ENCODE peak calls at places on chromosomes 4 and X, in five cellular contexts. W, O, E, P and B are unnamed samples.

GRCh38 chrX:1093112-1093511 is 119.3 kb downstream of the CRLF2 start:
- DNase-seq in E (no peak), O (no peak), W (no peak), P (no peak), B (peak)

GRCh38 chr4:173736840-173737239 is 206.8 kb upstream of the HAND2 start:
- DNase-seq in W (no peak), P (no peak), O (no peak), E (no peak), B (no peak)

GRCh38 chr4:126992910-126993309 is 639.8 kb upstream of the INTU start:
- DNase-seq in O (no peak), W (no peak), E (no peak), P (no peak), B (no peak)

GRCh38 chr4:81807927-81808672 is 336.4 kb upstream of the RASGEF1B start:
- DNase-seq in E (no peak), P (no peak), W (no peak), O (no peak), B (no peak)

GRCh38 chr4:98283219-98284199 is 22.3 kb downstream of the RAP1GDS1 start:
- DNase-seq in W (no peak), O (no peak), P (no peak), E (no peak), B (no peak)

GRCh38 chrX:72041166-72041565 is 90.5 kb downstream of the RTL5 start:
- DNase-seq in W (no peak), E (peak), O (no peak), P (no peak), B (no peak)

GRCh38 chr4:168634276-168634802 is 137.5 kb downstream of the PALLD start:
- DNase-seq in O (no peak), P (no peak), W (no peak), E (no peak), B (no peak)

GRCh38 chr4:100391913-100392312 is 125.9 kb downstream of the EMCN start:
- DNase-seq in O (no peak), W (no peak), P (no peak), E (no peak), B (no peak)

GRCh38 chrX:43644124-43644701 is 11.9 kb upstream of the MAOA start:
- DNase-seq in E (no peak), P (no peak), W (no peak), O (no peak), B (no peak)

GRCh38 chr4:1405636-1406415 is 416 bp downstream of the NKX1-1 start:
- DNase-seq in P (peak), E (peak), O (no peak), W (no peak), B (no peak)

GRCh38 chr4:41189076-41189475 is 25.3 kb downstream of the APBB2 start:
- DNase-seq in P (no peak), W (no peak), E (no peak), O (no peak), B (no peak)

GRCh38 chrX:39063037-39063436 is 261.8 kb downstream of the MID1IP1 start:
- DNase-seq in O (no peak), E (peak), P (no peak), W (no peak), B (no peak)

GRCh38 chr4:55180980-55181379 is 55.6 kb upstream of the KDR start:
- DNase-seq in O (no peak), W (no peak), E (no peak), P (no peak), B (no peak)

GRCh38 chr4:168589154-168589553 is 92.3 kb downstream of the PALLD start:
- DNase-seq in P (no peak), E (no peak), W (no peak), O (peak), B (no peak)

GRCh38 chrX:68417651-68418050 is 15.6 kb downstream of the OPHN1 start:
- DNase-seq in O (peak), P (no peak), E (no peak), W (no peak), B (no peak)

GRCh38 chr4:78945638-78946179 is 6.5 kb upstream of the PAQR3 start:
- DNase-seq in O (no peak), E (no peak), W (no peak), P (no peak), B (peak)

GRCh38 chr4:109496875-109497274 is 63.2 kb upstream of the MCUB start:
- DNase-seq in E (no peak), W (no peak), O (no peak), P (no peak), B (no peak)

GRCh38 chr4:186948361-186949291 is 225.0 kb upstream of the FAT1 start:
- DNase-seq in O (no peak), P (no peak), W (peak), E (no peak), B (no peak)

GRCh38 chr4:141501931-141502330 is 134.5 kb upstream of the IL15 start:
- DNase-seq in W (no peak), O (no peak), E (no peak), P (no peak), B (no peak)

GRCh38 chr4:112378858-112379257 is 81.7 kb downstream of the ALPK1 start:
- DNase-seq in O (no peak), E (no peak), P (no peak), W (no peak), B (no peak)

GRCh38 chr4:169142390-169142789 is 128.4 kb downstream of the SH3RF1 start:
- DNase-seq in O (no peak), P (no peak), W (no peak), E (no peak), B (no peak)

GRCh38 chrX:46704767-46705386 is 54.0 kb downstream of the SLC9A7 start:
- DNase-seq in P (peak), O (no peak), W (no peak), E (no peak), B (peak)

GRCh38 chr4:1723131-1723801 is 1.9 kb downstream of the TACC3 start:
- DNase-seq in E (no peak), P (peak), O (no peak), W (no peak), B (peak)

GRCh38 chrX:19964017-19964710 is 26.7 kb downstream of the BCLAF3 start:
- DNase-seq in E (no peak), O (no peak), P (peak), W (no peak), B (peak)

GRCh38 chrX:10447577-10448214 is 172.7 kb downstream of the MID1 start:
- DNase-seq in O (peak), P (no peak), E (no peak), W (no peak), B (no peak)

GRCh38 chr4:153036931-153037330 is 100.8 kb downstream of the FHDC1 start:
- DNase-seq in W (no peak), O (no peak), P (no peak), E (no peak), B (no peak)

GRCh38 chr4:53704329-53704728 is 113.0 kb upstream of the LNX1 start:
- DNase-seq in P (no peak), W (no peak), E (no peak), O (no peak), B (no peak)

GRCh38 chrX:9464435-9465371 is at the start of gene TBL1X:
- DNase-seq in E (no peak), W (peak), O (peak), P (peak), B (peak)

GRCh38 chr4:26076000-26076587 is 162.1 kb downstream of the SMIM20 start:
- DNase-seq in P (peak), W (no peak), O (no peak), E (no peak), B (peak)

GRCh38 chr4:72567821-72568620 is 1.0 kb downstream of the ADAMTS3 start:
- DNase-seq in P (no peak), O (peak), E (peak), W (peak), B (peak)
- TF ChIP-seq CTCF in P (no peak), O (no peak), E (peak), W (no peak), B (no peak)

GRCh38 chrX:116961872-116962582 is 499.3 kb upstream of the CT83 start:
- DNase-seq in E (no peak), P (no peak), O (no peak), W (no peak), B (no peak)
- TF ChIP-seq CTCF in E (no peak), P (no peak), O (no peak), W (no peak), B (no peak)

DNA sequence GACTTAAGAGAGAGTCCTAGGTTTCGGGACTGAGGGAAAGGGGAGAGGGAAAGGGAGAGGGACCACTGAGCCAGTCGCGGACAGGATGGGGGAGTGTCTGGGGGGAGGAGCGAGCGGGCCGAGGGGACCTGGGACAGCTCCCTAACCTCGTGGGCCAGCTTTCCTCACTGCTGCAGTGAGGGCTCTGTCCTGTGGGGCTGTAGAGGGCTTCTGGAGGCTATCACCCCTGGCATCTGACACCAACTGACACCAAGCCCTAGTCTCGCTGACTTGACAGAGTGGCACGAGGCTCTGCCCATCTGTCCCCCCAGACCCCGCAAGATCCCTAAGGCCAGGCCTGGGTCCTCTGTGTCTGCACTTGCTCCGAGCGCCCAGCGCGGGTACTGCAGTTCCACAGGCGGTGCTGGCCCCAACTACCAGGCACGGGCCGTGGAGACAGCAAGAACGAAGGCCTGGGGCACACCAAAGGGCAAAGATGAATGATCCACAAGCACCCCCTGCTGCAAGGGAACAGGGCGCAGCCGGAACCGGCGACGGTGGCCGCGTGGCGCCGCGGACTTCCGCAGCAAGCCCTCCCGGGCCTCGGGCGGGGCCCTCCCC is 465 bp downstream of the HAUS7 start:
- DNase-seq in E (no peak), O (peak), P (no peak), W (peak), B (peak)
- TF ChIP-seq CTCF in E (no peak), O (peak), P (no peak), W (no peak), B (peak)

GRCh38 chr4:122104184-122104583 is 47.9 kb upstream of the BLTP1 start:
- DNase-seq in P (no peak), O (no peak), W (no peak), E (no peak), B (no peak)

GRCh38 chr4:122107680-122108079 is 44.5 kb upstream of the BLTP1 start:
- DNase-seq in P (no peak), E (no peak), O (no peak), W (no peak), B (no peak)
- TF ChIP-seq CTCF in P (no peak), E (no peak), O (no peak), W (no peak), B (no peak)

GRCh38 chrX:79413009-79413408 is 45.9 kb upstream of the ITM2A start:
- DNase-seq in W (no peak), P (peak), O (no peak), E (no peak), B (no peak)
- TF ChIP-seq CTCF in W (peak), P (peak), O (peak), E (peak), B (peak)

GRCh38 chr4:159396151-159396550 is 293.3 kb downstream of the RAPGEF2 start:
- DNase-seq in O (no peak), W (no peak), P (no peak), E (no peak), B (no peak)

GRCh38 chr4:159401791-159402380 is 299.0 kb downstream of the RAPGEF2 start:
- DNase-seq in W (no peak), O (no peak), P (no peak), E (no peak), B (no peak)

GRCh38 chr4:159395693-159396092 is 292.8 kb downstream of the RAPGEF2 start:
- DNase-seq in P (no peak), E (no peak), O (no peak), W (no peak), B (no peak)

GRCh38 chr4:159400782-159401712 is 298.2 kb downstream of the RAPGEF2 start:
- DNase-seq in P (no peak), O (no peak), E (no peak), W (no peak), B (no peak)

DNA sequence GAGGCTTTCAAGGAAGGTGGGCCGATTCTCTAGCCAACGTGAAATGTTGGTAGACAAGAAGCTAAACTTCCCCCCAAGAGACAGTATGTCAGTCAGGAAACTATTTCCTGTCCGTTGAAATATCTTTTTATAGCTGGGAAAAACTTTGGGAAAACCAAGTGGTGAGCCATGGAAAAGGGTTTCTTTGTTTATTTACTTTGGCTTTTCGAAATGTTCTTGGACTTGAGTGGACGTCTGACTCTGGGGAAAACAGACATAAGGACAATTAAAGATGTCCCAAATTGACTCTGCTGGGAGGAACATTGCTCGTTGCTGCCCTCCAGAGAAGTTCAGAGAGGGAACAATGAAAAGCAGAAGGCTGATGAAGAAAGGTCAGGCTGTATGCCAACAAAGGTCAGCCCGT is 295.4 kb downstream of the RAPGEF2 start:
- DNase-seq in E (no peak), P (no peak), O (no peak), W (no peak), B (no peak)
- TF ChIP-seq CTCF in E (peak), P (no peak), O (no peak), W (no peak), B (no peak)